ENCODE peak calls at places on chromosomes 4 and X, in nine cellular contexts. One of them, this sample, is unnamed. For H3K27me3, the result is how much of the 10 kb centered on the place peaks cover.

GRCh38 chr4:78618426-78618825 is 66.9 kb downstream of the ANXA3 start:
- DNase-seq in spleen: no peak
- DNase-seq in right lobe of liver: no peak
- DNase-seq in kidney epithelial cell: no peak
- DNase-seq in IMR-90: peak
- DNase-seq in dorsolateral prefrontal cortex: no peak
- DNase-seq in stomach: no peak
- DNase-seq in right cardiac atrium: no peak
- DNase-seq in tibial nerve: no peak
- DNase-seq in this sample: no peak

GRCh38 chr4:109041463-109041862 is 261.0 kb downstream of the COL25A1 start:
- DNase-seq in spleen: no peak
- DNase-seq in kidney epithelial cell: no peak
- DNase-seq in right cardiac atrium: no peak
- DNase-seq in dorsolateral prefrontal cortex: no peak
- DNase-seq in right lobe of liver: no peak
- DNase-seq in tibial nerve: no peak
- DNase-seq in IMR-90: peak
- DNase-seq in stomach: no peak
- DNase-seq in this sample: no peak

GRCh38 chrX:85109235-85109634 is 105.6 kb downstream of the APOOL start:
- DNase-seq in stomach: no peak
- DNase-seq in IMR-90: no peak
- DNase-seq in tibial nerve: no peak
- DNase-seq in right cardiac atrium: no peak
- DNase-seq in dorsolateral prefrontal cortex: no peak
- DNase-seq in right lobe of liver: no peak
- DNase-seq in spleen: no peak
- DNase-seq in kidney epithelial cell: no peak
- DNase-seq in this sample: no peak

GRCh38 chr4:2647403-2648158 is 108.6 kb downstream of the TNIP2 start:
- DNase-seq in kidney epithelial cell: no peak
- DNase-seq in right cardiac atrium: no peak
- DNase-seq in stomach: no peak
- DNase-seq in spleen: peak
- DNase-seq in IMR-90: no peak
- DNase-seq in dorsolateral prefrontal cortex: no peak
- DNase-seq in tibial nerve: no peak
- DNase-seq in right lobe of liver: peak
- DNase-seq in this sample: no peak

GRCh38 chrX:155086202-155086840 is 15.0 kb downstream of the BRCC3 start:
- DNase-seq in stomach: no peak
- DNase-seq in right cardiac atrium: peak
- DNase-seq in IMR-90: peak
- DNase-seq in dorsolateral prefrontal cortex: no peak
- DNase-seq in kidney epithelial cell: no peak
- DNase-seq in tibial nerve: peak
- DNase-seq in spleen: peak
- DNase-seq in right lobe of liver: peak
- DNase-seq in this sample: peak

GRCh38 chr4:61243962-61244361 is 43.8 kb downstream of the ADGRL3 start:
- DNase-seq in right lobe of liver: no peak
- DNase-seq in stomach: no peak
- DNase-seq in right cardiac atrium: no peak
- DNase-seq in IMR-90: no peak
- DNase-seq in spleen: no peak
- DNase-seq in kidney epithelial cell: no peak
- DNase-seq in dorsolateral prefrontal cortex: no peak
- DNase-seq in tibial nerve: no peak
- DNase-seq in this sample: no peak

GRCh38 chr4:102694791-102695190 is 66.0 kb downstream of the MANBA start:
- DNase-seq in IMR-90: peak
- DNase-seq in stomach: no peak
- DNase-seq in right cardiac atrium: no peak
- DNase-seq in kidney epithelial cell: no peak
- DNase-seq in tibial nerve: no peak
- DNase-seq in dorsolateral prefrontal cortex: no peak
- DNase-seq in spleen: no peak
- DNase-seq in right lobe of liver: no peak
- DNase-seq in this sample: no peak

GRCh38 chrX:9429767-9430166 is 35.1 kb upstream of the TBL1X start:
- DNase-seq in kidney epithelial cell: no peak
- DNase-seq in right cardiac atrium: no peak
- DNase-seq in dorsolateral prefrontal cortex: no peak
- DNase-seq in right lobe of liver: no peak
- DNase-seq in tibial nerve: no peak
- DNase-seq in IMR-90: no peak
- DNase-seq in stomach: no peak
- DNase-seq in spleen: no peak
- DNase-seq in this sample: no peak

GRCh38 chr4:100340534-100341364 is 150.5 kb upstream of the DDIT4L start:
- DNase-seq in stomach: no peak
- DNase-seq in tibial nerve: no peak
- DNase-seq in right lobe of liver: no peak
- DNase-seq in right cardiac atrium: no peak
- DNase-seq in kidney epithelial cell: no peak
- DNase-seq in IMR-90: peak
- DNase-seq in dorsolateral prefrontal cortex: no peak
- DNase-seq in spleen: no peak
- DNase-seq in this sample: no peak

GRCh38 chr4:155552180-155552579 is 114.5 kb upstream of the GUCY1A1 start:
- DNase-seq in kidney epithelial cell: no peak
- DNase-seq in IMR-90: peak
- DNase-seq in right lobe of liver: no peak
- DNase-seq in right cardiac atrium: no peak
- DNase-seq in spleen: no peak
- DNase-seq in stomach: no peak
- DNase-seq in tibial nerve: no peak
- DNase-seq in dorsolateral prefrontal cortex: no peak
- DNase-seq in this sample: no peak

GRCh38 chr4:79575709-79576479 is 167.9 kb upstream of the GK2 start:
- DNase-seq in spleen: no peak
- DNase-seq in stomach: no peak
- DNase-seq in dorsolateral prefrontal cortex: no peak
- DNase-seq in kidney epithelial cell: no peak
- DNase-seq in right lobe of liver: no peak
- DNase-seq in IMR-90: no peak
- DNase-seq in right cardiac atrium: peak
- DNase-seq in tibial nerve: no peak
- DNase-seq in this sample: no peak

GRCh38 chrX:49172280-49172780 is 632 bp downstream of the PLP2 start:
- DNase-seq in stomach: peak
- DNase-seq in dorsolateral prefrontal cortex: no peak
- DNase-seq in kidney epithelial cell: no peak
- DNase-seq in right cardiac atrium: peak
- DNase-seq in tibial nerve: peak
- DNase-seq in spleen: peak
- DNase-seq in IMR-90: peak
- DNase-seq in right lobe of liver: peak
- DNase-seq in this sample: peak

GRCh38 chr4:168666531-168666930 is 169.7 kb downstream of the PALLD start:
- DNase-seq in right lobe of liver: no peak
- DNase-seq in tibial nerve: no peak
- DNase-seq in stomach: no peak
- DNase-seq in spleen: no peak
- DNase-seq in IMR-90: peak
- DNase-seq in dorsolateral prefrontal cortex: no peak
- DNase-seq in right cardiac atrium: no peak
- DNase-seq in kidney epithelial cell: no peak
- DNase-seq in this sample: no peak

GRCh38 chr4:88759039-88759631 is 61.5 kb upstream of the NAP1L5 start:
- DNase-seq in right lobe of liver: no peak
- DNase-seq in right cardiac atrium: no peak
- DNase-seq in stomach: no peak
- DNase-seq in kidney epithelial cell: no peak
- DNase-seq in spleen: no peak
- DNase-seq in tibial nerve: no peak
- DNase-seq in IMR-90: peak
- DNase-seq in dorsolateral prefrontal cortex: no peak
- DNase-seq in this sample: no peak

GRCh38 chr4:142203505-142203904 is 567.1 kb downstream of the IL15 start:
- DNase-seq in IMR-90: no peak
- DNase-seq in right lobe of liver: no peak
- DNase-seq in stomach: no peak
- DNase-seq in kidney epithelial cell: no peak
- DNase-seq in dorsolateral prefrontal cortex: no peak
- DNase-seq in spleen: no peak
- DNase-seq in right cardiac atrium: no peak
- DNase-seq in tibial nerve: no peak
- DNase-seq in this sample: no peak

GRCh38 chr4:153649572-153649991 is 34.5 kb upstream of the TLR2 start:
- DNase-seq in right lobe of liver: no peak
- DNase-seq in tibial nerve: no peak
- DNase-seq in IMR-90: peak
- DNase-seq in dorsolateral prefrontal cortex: no peak
- DNase-seq in kidney epithelial cell: no peak
- DNase-seq in stomach: no peak
- DNase-seq in spleen: no peak
- DNase-seq in right cardiac atrium: no peak
- DNase-seq in this sample: no peak

GRCh38 chrX:131068945-131069719 is 11.0 kb downstream of the ARHGAP36 start:
- DNase-seq in dorsolateral prefrontal cortex: peak
- DNase-seq in tibial nerve: no peak
- DNase-seq in spleen: no peak
- DNase-seq in stomach: no peak
- DNase-seq in right lobe of liver: no peak
- DNase-seq in IMR-90: no peak
- DNase-seq in kidney epithelial cell: no peak
- DNase-seq in right cardiac atrium: no peak
- DNase-seq in this sample: no peak

GRCh38 chrX:131067846-131068745 is 9.9 kb downstream of the ARHGAP36 start:
- DNase-seq in right cardiac atrium: no peak
- DNase-seq in dorsolateral prefrontal cortex: no peak
- DNase-seq in stomach: no peak
- DNase-seq in right lobe of liver: no peak
- DNase-seq in spleen: no peak
- DNase-seq in kidney epithelial cell: no peak
- DNase-seq in IMR-90: no peak
- DNase-seq in tibial nerve: no peak
- DNase-seq in this sample: no peak

GRCh38 chrX:131063613-131064012 is 5.5 kb downstream of the ARHGAP36 start:
- DNase-seq in right lobe of liver: no peak
- DNase-seq in kidney epithelial cell: no peak
- DNase-seq in spleen: no peak
- DNase-seq in stomach: no peak
- DNase-seq in IMR-90: no peak
- DNase-seq in right cardiac atrium: no peak
- DNase-seq in tibial nerve: no peak
- DNase-seq in dorsolateral prefrontal cortex: no peak
- DNase-seq in this sample: no peak

GRCh38 chrX:131066237-131066636 is 8.1 kb downstream of the ARHGAP36 start:
- DNase-seq in tibial nerve: no peak
- DNase-seq in spleen: no peak
- DNase-seq in right cardiac atrium: no peak
- DNase-seq in dorsolateral prefrontal cortex: no peak
- DNase-seq in stomach: no peak
- DNase-seq in IMR-90: no peak
- DNase-seq in right lobe of liver: no peak
- DNase-seq in kidney epithelial cell: no peak
- DNase-seq in this sample: no peak

DNA sequence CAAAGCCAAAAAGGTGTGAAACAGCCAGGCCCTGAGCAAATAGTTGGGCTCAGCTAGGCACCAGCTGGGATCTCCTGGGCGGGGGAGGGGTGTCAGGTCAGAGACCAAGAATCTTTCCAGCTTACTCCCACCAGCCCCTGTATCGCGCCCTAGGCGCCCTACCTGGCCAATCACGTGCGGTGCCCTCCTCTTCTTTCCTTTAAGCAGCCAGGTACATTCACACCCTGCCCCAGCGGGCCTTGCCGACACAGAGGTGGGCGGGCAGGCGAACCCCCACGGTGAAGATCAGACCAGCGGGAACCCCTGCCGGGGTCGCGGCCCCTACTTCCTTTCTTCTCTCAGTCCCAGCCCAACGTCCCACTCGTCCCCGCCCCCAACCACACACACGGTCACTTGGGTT is 9.1 kb downstream of the ARHGAP36 start:
- DNase-seq in IMR-90: no peak
- DNase-seq in dorsolateral prefrontal cortex: no peak
- DNase-seq in stomach: no peak
- DNase-seq in spleen: no peak
- DNase-seq in right cardiac atrium: no peak
- DNase-seq in tibial nerve: no peak
- DNase-seq in kidney epithelial cell: no peak
- DNase-seq in right lobe of liver: no peak
- DNase-seq in this sample: no peak
- H3K27me3 ChIP-seq in IMR-90: under half
- H3K27me3 ChIP-seq in dorsolateral prefrontal cortex: under half
- H3K27me3 ChIP-seq in stomach: under half
- H3K27me3 ChIP-seq in spleen: under half
- H3K27me3 ChIP-seq in right cardiac atrium: under half
- H3K27me3 ChIP-seq in tibial nerve: half or more
- H3K27me3 ChIP-seq in kidney epithelial cell: under half
- H3K27me3 ChIP-seq in right lobe of liver: under half
- H3K27me3 ChIP-seq in this sample: under half

GRCh38 chr4:165383757-165384156 is 4.9 kb downstream of the CPE start:
- DNase-seq in IMR-90: no peak
- DNase-seq in right lobe of liver: no peak
- DNase-seq in dorsolateral prefrontal cortex: no peak
- DNase-seq in tibial nerve: no peak
- DNase-seq in right cardiac atrium: no peak
- DNase-seq in spleen: no peak
- DNase-seq in kidney epithelial cell: no peak
- DNase-seq in stomach: no peak
- DNase-seq in this sample: no peak
- H3K27me3 ChIP-seq in IMR-90: under half
- H3K27me3 ChIP-seq in right lobe of liver: under half
- H3K27me3 ChIP-seq in dorsolateral prefrontal cortex: under half
- H3K27me3 ChIP-seq in tibial nerve: under half
- H3K27me3 ChIP-seq in right cardiac atrium: under half
- H3K27me3 ChIP-seq in spleen: under half
- H3K27me3 ChIP-seq in kidney epithelial cell: under half
- H3K27me3 ChIP-seq in stomach: under half
- H3K27me3 ChIP-seq in this sample: under half

GRCh38 chr4:180060159-180060889 is 2182.9 kb upstream of the TENM3 start:
- DNase-seq in spleen: no peak
- DNase-seq in tibial nerve: no peak
- DNase-seq in IMR-90: peak
- DNase-seq in stomach: no peak
- DNase-seq in right cardiac atrium: no peak
- DNase-seq in kidney epithelial cell: no peak
- DNase-seq in dorsolateral prefrontal cortex: no peak
- DNase-seq in right lobe of liver: no peak
- DNase-seq in this sample: no peak
- H3K27me3 ChIP-seq in spleen: under half
- H3K27me3 ChIP-seq in tibial nerve: under half
- H3K27me3 ChIP-seq in IMR-90: under half
- H3K27me3 ChIP-seq in stomach: under half
- H3K27me3 ChIP-seq in right cardiac atrium: under half
- H3K27me3 ChIP-seq in kidney epithelial cell: under half
- H3K27me3 ChIP-seq in dorsolateral prefrontal cortex: under half
- H3K27me3 ChIP-seq in right lobe of liver: under half
- H3K27me3 ChIP-seq in this sample: half or more

DNA sequence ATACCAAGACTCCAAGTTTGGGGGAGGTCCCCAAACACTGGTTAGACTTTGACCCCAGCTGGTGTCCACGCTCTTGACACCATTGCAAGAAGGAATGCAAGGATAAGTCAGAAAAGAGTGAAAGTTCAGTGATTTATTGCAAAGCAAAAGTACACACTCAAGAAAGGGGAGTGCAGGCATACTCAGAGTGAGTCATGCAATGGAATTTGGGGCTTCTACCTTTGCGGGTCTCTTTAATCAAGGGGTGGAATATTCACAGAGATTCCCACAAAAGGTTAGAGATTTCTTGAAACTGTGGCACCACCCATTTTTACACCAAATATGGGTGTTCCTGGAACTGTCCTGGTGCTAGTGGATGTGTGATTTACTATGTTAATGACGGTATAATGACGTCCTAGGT is 5.2 kb upstream of the SMIM10L2A start:
- DNase-seq in right cardiac atrium: no peak
- DNase-seq in tibial nerve: no peak
- DNase-seq in IMR-90: no peak
- DNase-seq in stomach: no peak
- DNase-seq in right lobe of liver: no peak
- DNase-seq in spleen: no peak
- DNase-seq in kidney epithelial cell: peak
- DNase-seq in dorsolateral prefrontal cortex: no peak
- DNase-seq in this sample: no peak
- H3K27me3 ChIP-seq in right cardiac atrium: under half
- H3K27me3 ChIP-seq in tibial nerve: under half
- H3K27me3 ChIP-seq in IMR-90: under half
- H3K27me3 ChIP-seq in stomach: under half
- H3K27me3 ChIP-seq in right lobe of liver: under half
- H3K27me3 ChIP-seq in spleen: under half
- H3K27me3 ChIP-seq in kidney epithelial cell: under half
- H3K27me3 ChIP-seq in dorsolateral prefrontal cortex: under half
- H3K27me3 ChIP-seq in this sample: under half